ENCODE peak calls at places on chromosomes 7 and 10, in nine cellular contexts. I, E, Y, W, A, M, H, F and K are unnamed samples.

GRCh38 chr7:100122568-100122967 is 3.1 kb downstream of the CNPY4 start:
- DNase-seq in I (no peak), E (no peak), Y (no peak), W (no peak), A (no peak), M (no peak), H (no peak), F (no peak), K (no peak)

GRCh38 chr7:20352573-20353304 is 22.0 kb downstream of the ITGB8 start:
- DNase-seq in I (no peak), E (no peak), Y (no peak), W (peak), A (no peak), M (no peak), H (peak), F (no peak), K (no peak)

GRCh38 chr7:44531421-44532380 is 9.4 kb downstream of the NPC1L1 start:
- DNase-seq in I (no peak), E (no peak), Y (no peak), W (no peak), A (no peak), M (no peak), H (no peak), F (no peak), K (no peak)

GRCh38 chr7:84049034-84049433 is 145.6 kb downstream of the SEMA3A start:
- DNase-seq in I (no peak), E (no peak), Y (no peak), W (no peak), A (no peak), M (no peak), H (peak), F (no peak), K (no peak)

GRCh38 chr10:36303896-36304295 is 661.8 kb upstream of the FZD8 start:
- DNase-seq in I (no peak), E (no peak), Y (no peak), W (no peak), A (no peak), M (no peak), H (no peak), F (no peak), K (no peak)

GRCh38 chr10:43458227-43458626 is 21.3 kb downstream of the ZNF487 start:
- DNase-seq in I (no peak), E (no peak), Y (no peak), W (no peak), A (no peak), M (no peak), H (no peak), F (no peak), K (no peak)

GRCh38 chr7:64558781-64559180 is 4.1 kb downstream of the ZNF680 start:
- DNase-seq in I (no peak), E (no peak), Y (no peak), W (no peak), A (no peak), M (no peak), H (no peak), F (no peak), K (no peak)

GRCh38 chr10:22740180-22740579 is 25.8 kb upstream of the PIP4K2A start:
- DNase-seq in I (no peak), E (no peak), Y (no peak), W (no peak), A (no peak), M (no peak), H (peak), F (no peak), K (no peak)

GRCh38 chr10:79602953-79603352 is 7.8 kb upstream of the SFTPA1 start:
- DNase-seq in I (no peak), E (no peak), Y (peak), W (no peak), A (no peak), M (no peak), H (no peak), F (no peak), K (no peak)

GRCh38 chr7:142485617-142486226 is 227.9 kb upstream of the PRSS58 start:
- DNase-seq in I (no peak), E (no peak), Y (no peak), W (no peak), A (peak), M (peak), H (no peak), F (no peak), K (no peak)

GRCh38 chr7:10802526-10802925 is 171.1 kb upstream of the PHF14 start:
- DNase-seq in I (no peak), E (no peak), Y (no peak), W (peak), A (no peak), M (no peak), H (peak), F (no peak), K (no peak)

GRCh38 chr10:79407811-79408795 is 37.3 kb downstream of the ZCCHC24 start:
- DNase-seq in I (no peak), E (no peak), Y (no peak), W (no peak), A (no peak), M (no peak), H (no peak), F (no peak), K (no peak)

GRCh38 chr10:72081772-72082590 is 6.4 kb downstream of the SPOCK2 start:
- DNase-seq in I (no peak), E (no peak), Y (no peak), W (no peak), A (no peak), M (no peak), H (no peak), F (peak), K (no peak)

GRCh38 chr7:153934629-153935028 is 117.6 kb upstream of the DPP6 start:
- DNase-seq in I (no peak), E (no peak), Y (no peak), W (no peak), A (no peak), M (no peak), H (no peak), F (no peak), K (no peak)

GRCh38 chr7:31019509-31019908 is 32.6 kb upstream of the ADCYAP1R1 start:
- DNase-seq in I (no peak), E (no peak), Y (no peak), W (no peak), A (no peak), M (no peak), H (no peak), F (no peak), K (no peak)

GRCh38 chr7:29274156-29275017 is 79.8 kb downstream of the CHN2 start:
- DNase-seq in I (no peak), E (no peak), Y (no peak), W (no peak), A (no peak), M (no peak), H (no peak), F (no peak), K (no peak)

GRCh38 chr7:140972876-140973829 is 41.6 kb downstream of the MRPS33 start:
- DNase-seq in I (no peak), E (no peak), Y (no peak), W (no peak), A (no peak), M (no peak), H (no peak), F (no peak), K (no peak)

GRCh38 chr10:29621161-29621560 is 13.6 kb downstream of the SVIL start:
- DNase-seq in I (no peak), E (no peak), Y (no peak), W (no peak), A (no peak), M (no peak), H (no peak), F (no peak), K (no peak)

GRCh38 chr7:1555046-1555812 is 776 bp downstream of the TMEM184A start:
- DNase-seq in I (no peak), E (peak), Y (no peak), W (peak), A (no peak), M (no peak), H (peak), F (no peak), K (no peak)

GRCh38 chr7:93750986-93751385 is 139.6 kb downstream of the TFPI2 start:
- DNase-seq in I (no peak), E (no peak), Y (no peak), W (no peak), A (no peak), M (no peak), H (no peak), F (no peak), K (no peak)

GRCh38 chr10:22651276-22651980 is 63.0 kb downstream of the PIP4K2A start:
- DNase-seq in I (no peak), E (no peak), Y (no peak), W (no peak), A (no peak), M (no peak), H (no peak), F (no peak), K (no peak)

GRCh38 chr10:35643151-35643975 is 1.3 kb upstream of the FZD8 start:
- DNase-seq in I (peak), E (peak), Y (no peak), W (no peak), A (no peak), M (peak), H (peak), F (no peak), K (peak)

GRCh38 chr10:115937756-115938032 is 335.3 kb downstream of the GFRA1 start:
- DNase-seq in I (no peak), E (no peak), Y (no peak), W (no peak), A (no peak), M (no peak), H (peak), F (no peak), K (no peak)

GRCh38 chr7:1899201-1899600 is 229.1 kb downstream of the ELFN1 start:
- DNase-seq in I (no peak), E (no peak), Y (no peak), W (peak), A (no peak), M (no peak), H (peak), F (no peak), K (no peak)

GRCh38 chr7:149027560-149028345 is 552 bp downstream of the PDIA4 start:
- DNase-seq in I (peak), E (peak), Y (peak), W (no peak), A (no peak), M (no peak), H (peak), F (no peak), K (no peak)

GRCh38 chr10:97724341-97724941 is 10.9 kb downstream of the MARVELD1 start:
- DNase-seq in I (no peak), E (no peak), Y (no peak), W (peak), A (no peak), M (no peak), H (no peak), F (no peak), K (no peak)

GRCh38 chr7:38777609-38778008 is 131.4 kb downstream of the VPS41 start:
- DNase-seq in I (no peak), E (no peak), Y (no peak), W (no peak), A (no peak), M (no peak), H (no peak), F (no peak), K (no peak)

GRCh38 chr10:119543814-119544642 is 1.5 kb upstream of the RGS10 start:
- DNase-seq in I (peak), E (no peak), Y (no peak), W (peak), A (no peak), M (no peak), H (no peak), F (no peak), K (no peak)

GRCh38 chr10:7397049-7397448 is 13.8 kb downstream of the SFMBT2 start:
- DNase-seq in I (no peak), E (no peak), Y (no peak), W (no peak), A (no peak), M (no peak), H (peak), F (no peak), K (no peak)

GRCh38 chr10:28946479-28946878 is 269.2 kb downstream of the BAMBI start:
- DNase-seq in I (no peak), E (no peak), Y (no peak), W (peak), A (no peak), M (no peak), H (peak), F (no peak), K (no peak)

GRCh38 chr7:94687810-94688209 is 31.9 kb upstream of the SGCE start:
- DNase-seq in I (no peak), E (no peak), Y (no peak), W (no peak), A (no peak), M (no peak), H (no peak), F (no peak), K (no peak)

GRCh38 chr7:114007391-114007790 is 88.6 kb upstream of the PPP1R3A start:
- DNase-seq in I (no peak), E (no peak), Y (no peak), W (no peak), A (no peak), M (no peak), H (no peak), F (no peak), K (no peak)

GRCh38 chr10:88792656-88793055 is 9.9 kb upstream of the LIPM start:
- DNase-seq in I (no peak), E (no peak), Y (no peak), W (no peak), A (no peak), M (no peak), H (peak), F (no peak), K (no peak)

GRCh38 chr10:22315455-22316285 is 518 bp upstream of the COMMD3 start:
- DNase-seq in I (no peak), E (no peak), Y (peak), W (no peak), A (no peak), M (no peak), H (no peak), F (no peak), K (no peak)